ENCODE peak calls at places on chromosomes 16 and 17, in nine cellular contexts. U, T, V, N, K, F, P, M and H are unnamed samples.

GRCh38 chr16:30956601-30957455 is 726 bp upstream of the SETD1A start:
- DNase-seq in U (peak; percentile 82), T (peak; percentile 89), V (peak; percentile 86), N (peak; percentile 85), K (peak; percentile 86), F (peak; percentile 92), P (peak; percentile 95), M (peak; percentile 52), H (peak; percentile 45)

GRCh38 chr17:43695968-43696865 is 34.5 kb upstream of the MEOX1 start:
- DNase-seq in U (no peak), T (no peak), V (no peak), N (no peak), K (no peak), F (no peak), P (no peak), M (no peak), H (no peak)

GRCh38 chr17:73103661-73104335 is 11.3 kb upstream of the SLC39A11 start:
- DNase-seq in U (no peak), T (no peak), V (no peak), N (peak; percentile 40), K (no peak), F (no peak), P (no peak), M (no peak), H (peak; percentile 72)

GRCh38 chr17:48563385-48563838 is 14.7 kb downstream of the HOXB4 start:
- DNase-seq in U (no peak), T (no peak), V (no peak), N (no peak), K (no peak), F (no peak), P (no peak), M (no peak), H (no peak)

GRCh38 chr17:38970804-38971203 is 3.6 kb upstream of the FBXO47 start:
- DNase-seq in U (no peak), T (no peak), V (no peak), N (no peak), K (no peak), F (no peak), P (peak; percentile 18), M (no peak), H (no peak)

GRCh38 chr17:17668358-17668757 is 12.9 kb upstream of the RAI1 start:
- DNase-seq in U (no peak), T (no peak), V (no peak), N (no peak), K (no peak), F (no peak), P (no peak), M (no peak), H (no peak)

GRCh38 chr17:80827646-80828643 is 163.7 kb upstream of the CHMP6 start:
- DNase-seq in U (no peak), T (peak; percentile 22), V (no peak), N (peak; percentile 8), K (no peak), F (peak; percentile 39), P (no peak), M (no peak), H (no peak)

GRCh38 chr16:19116711-19117449 is 3.1 kb downstream of the ITPRIPL2 start:
- DNase-seq in U (no peak), T (peak; percentile 46), V (no peak), N (peak; percentile 70), K (no peak), F (peak; percentile 19), P (peak; percentile 41), M (no peak), H (peak; percentile 0)

GRCh38 chr17:20127660-20128413 is 118.7 kb downstream of the SPECC1 start:
- DNase-seq in U (no peak), T (no peak), V (no peak), N (peak; percentile 39), K (no peak), F (no peak), P (peak; percentile 45), M (no peak), H (no peak)

GRCh38 chr17:2724783-2725164 is 13.2 kb upstream of the CLUH start:
- DNase-seq in U (no peak), T (no peak), V (peak; percentile 52), N (peak; percentile 37), K (peak; percentile 15), F (no peak), P (peak; percentile 20), M (no peak), H (no peak)

GRCh38 chr16:68190745-68191510 is 45.0 kb downstream of the ESRP2 start:
- DNase-seq in U (peak; percentile 9), T (no peak), V (no peak), N (peak; percentile 21), K (no peak), F (no peak), P (peak; percentile 16), M (no peak), H (no peak)

GRCh38 chr17:27797390-27798091 is 2.8 kb downstream of the NOS2 start:
- DNase-seq in U (no peak), T (no peak), V (no peak), N (no peak), K (no peak), F (no peak), P (no peak), M (no peak), H (no peak)

GRCh38 chr17:6488008-6488539 is 43.8 kb downstream of the PIMREG start:
- DNase-seq in U (no peak), T (no peak), V (no peak), N (no peak), K (no peak), F (no peak), P (peak; percentile 23), M (no peak), H (no peak)